ENCODE peak calls at places on chromosome 16, in five cellular contexts. G is stimulated activated CD4-positive, alpha-beta T cell treated with anti-CD3 and anti-CD28 coated beads, Interleukin-2, amount 100 ng/mL, for 48 hours; Q is lower leg skin; C is activated CD4-positive, CD25-positive, alpha-beta regulatory T cell treated with anti-CD3 and anti-CD28 coated beads, Interleukin-2, amount 50 U/mL, for 72 hours; L is dorsolateral prefrontal cortex. E is an unnamed sample.

GRCh38 chr16:81544261-81544660 is 99.7 kb downstream of the CMIP start:
- DNase-seq in Q (no peak), G (no peak), L (no peak), C (no peak), E (no peak)

GRCh38 chr16:11715246-11715947 is 27.3 kb downstream of the TXNDC11 start:
- DNase-seq in Q (no peak), L (no peak), G (no peak), C (no peak), E (no peak)

GRCh38 chr16:74449470-74449869 is 28.2 kb upstream of the CLEC18B start:
- DNase-seq in G (no peak), L (no peak), Q (no peak), C (no peak), E (no peak)

GRCh38 chr16:20904507-20905079 is 4.0 kb downstream of the LYRM1 start:
- DNase-seq in G (no peak), C (no peak), L (no peak), Q (no peak), E (peak)

GRCh38 chr16:35636831-35637230 is 2177.4 kb downstream of the TP53TG3F start:
- DNase-seq in G (no peak), C (no peak), Q (no peak), L (no peak), E (no peak)

GRCh38 chr16:8964462-8964861 is 756 bp upstream of the USP7 start:
- DNase-seq in C (no peak), G (no peak), Q (no peak), L (no peak), E (no peak)

GRCh38 chr16:84086996-84087395 is 29.7 kb downstream of the MBTPS1 start:
- DNase-seq in Q (no peak), C (no peak), G (no peak), L (no peak), E (no peak)

GRCh38 chr16:56314244-56314850 is 111.0 kb downstream of the AMFR start:
- DNase-seq in L (no peak), Q (no peak), G (no peak), C (no peak), E (no peak)

GRCh38 chr16:2765462-2766404 is 11.3 kb downstream of the ELOB start:
- DNase-seq in L (no peak), C (no peak), G (no peak), Q (no peak), E (no peak)

GRCh38 chr16:26348095-26348494 is 656.3 kb downstream of the HS3ST4 start:
- DNase-seq in L (no peak), C (no peak), Q (no peak), G (no peak), E (no peak)